ENCODE peak calls at places on chromosomes 3 and 15, in four cellular contexts. M is HepG2, A is GM12878, F is K562. K is an unnamed sample.

GRCh38 chr15:80495406-80495942 is 91.3 kb downstream of the ARNT2 start:
- DNase-seq in F (no peak), A (no peak), M (peak; percentile 15), K (no peak)

GRCh38 chr3:79564192-79564591 is 203.6 kb downstream of the ROBO1 start:
- DNase-seq in M (no peak), F (no peak), A (no peak), K (peak; percentile 31)

GRCh38 chr3:135889417-135889816 is 76.1 kb upstream of the PPP2R3A start:
- DNase-seq in F (no peak), M (no peak), A (no peak), K (no peak)

GRCh38 chr15:25905140-25905539 is 42.0 kb upstream of the ATP10A start:
- DNase-seq in A (no peak), M (no peak), F (no peak), K (no peak)

GRCh38 chr3:146883292-146883691 is 278.1 kb upstream of the PLSCR5 start:
- DNase-seq in F (no peak), A (no peak), M (no peak), K (no peak)

GRCh38 chr3:150663461-150663860 is 40.3 kb downstream of the ERICH6 start:
- DNase-seq in M (no peak), F (no peak), A (no peak), K (no peak)

GRCh38 chr3:20054549-20054987 is 14.3 kb downstream of the KAT2B start:
- DNase-seq in F (no peak), M (peak; percentile 78), A (peak; percentile 82), K (no peak)

GRCh38 chr3:133837487-133838295 is 32.1 kb downstream of the SRPRB start:
- DNase-seq in F (no peak), A (no peak), M (no peak), K (no peak)

GRCh38 chr15:53880353-53880752 is 97.9 kb upstream of the UNC13C start:
- DNase-seq in F (no peak), A (no peak), M (no peak), K (no peak)

GRCh38 chr3:158456114-158456513 is 114.9 kb upstream of the MLF1 start:
- DNase-seq in F (no peak), A (no peak), M (no peak), K (no peak)

GRCh38 chr3:50226888-50227389 is 9.1 kb upstream of the GNAI2 start:
- DNase-seq in A (no peak), M (no peak), F (peak; percentile 20), K (peak; percentile 29)

GRCh38 chr3:44885618-44886017 is 11.2 kb downstream of the TGM4 start:
- DNase-seq in A (no peak), M (peak; percentile 34), F (no peak), K (no peak)

GRCh38 chr3:104412608-104413580 is 953.8 kb upstream of the ALCAM start:
- DNase-seq in M (no peak), F (no peak), A (no peak), K (no peak)

GRCh38 chr3:133093366-133093765 is 55.2 kb downstream of the TMEM108 start:
- DNase-seq in F (no peak), M (no peak), A (no peak), K (no peak)

GRCh38 chr3:118536764-118537163 is 497.9 kb downstream of the IGSF11 start:
- DNase-seq in M (no peak), A (no peak), F (no peak), K (no peak)

GRCh38 chr15:64134322-64134829 is 17.2 kb upstream of the SNX22 start:
- DNase-seq in A (no peak), M (no peak), F (no peak), K (no peak)

GRCh38 chr3:141795719-141796435 is 32.7 kb downstream of the GRK7 start:
- DNase-seq in A (no peak), F (no peak), M (no peak), K (no peak)

GRCh38 chr3:149536429-149536828 is 61.9 kb downstream of the TM4SF4 start:
- DNase-seq in M (no peak), A (no peak), F (no peak), K (no peak)

GRCh38 chr3:148708409-148708808 is 10.7 kb downstream of the AGTR1 start:
- DNase-seq in A (no peak), F (no peak), M (no peak), K (no peak)

GRCh38 chr15:88881781-88882180 is 13.6 kb downstream of the HAPLN3 start:
- DNase-seq in A (no peak), F (no peak), M (no peak), K (no peak)

GRCh38 chr3:131282967-131283366 is 98.6 kb upstream of the NUDT16 start:
- DNase-seq in M (no peak), F (no peak), A (no peak), K (no peak)

GRCh38 chr3:177498037-177498857 is 301.0 kb upstream of the TBL1XR1 start:
- DNase-seq in F (no peak), A (no peak), M (no peak), K (no peak)

GRCh38 chr3:50450135-50450911 is 53.1 kb downstream of the CACNA2D2 start:
- DNase-seq in F (no peak), A (no peak), M (peak; percentile 12), K (no peak)

GRCh38 chr3:60120245-60120644 is 1070.4 kb upstream of the CFAP20DC start:
- DNase-seq in F (no peak), M (no peak), A (no peak), K (no peak)

GRCh38 chr3:97579365-97579764 is 185.2 kb upstream of the ARL6 start:
- DNase-seq in F (no peak), A (peak; percentile 3), M (no peak), K (peak; percentile 7)

GRCh38 chr3:20080956-20081554 is 40.8 kb downstream of the KAT2B start:
- DNase-seq in A (peak; percentile 56), F (peak; percentile 42), M (peak; percentile 40), K (no peak)

GRCh38 chr15:64229129-64229724 is 66.4 kb upstream of the PPIB start:
- DNase-seq in F (no peak), M (no peak), A (no peak), K (no peak)

GRCh38 chr3:138923531-138923994 is 23.4 kb downstream of the FOXL2 start:
- DNase-seq in M (peak; percentile 75), A (peak; percentile 35), F (peak; percentile 78), K (peak; percentile 79)

GRCh38 chr3:19934098-19934566 is at the start of gene EFHB:
- DNase-seq in M (peak; percentile 39), F (peak; percentile 82), A (no peak), K (peak; percentile 32)

DNA sequence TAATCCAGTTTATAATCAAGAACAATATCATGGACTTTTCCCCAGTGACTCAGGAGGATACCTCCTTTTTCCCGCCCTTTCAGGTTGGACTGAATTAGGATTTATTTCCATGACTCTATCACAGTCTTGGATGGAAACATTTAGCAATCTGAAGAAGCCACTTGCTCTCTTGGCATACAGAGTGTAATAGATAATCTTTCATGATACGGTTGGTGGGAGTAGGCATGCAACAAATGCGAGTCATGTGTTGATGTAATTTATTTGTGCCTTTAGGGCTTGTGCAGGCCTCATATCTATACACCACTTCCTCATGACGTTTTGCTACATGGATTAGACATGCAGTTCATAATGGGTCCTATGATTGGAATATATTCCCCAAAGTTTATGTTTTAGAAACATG is 54.2 kb upstream of the MCTP2 start:
- DNase-seq in A (no peak), F (no peak), M (no peak), K (no peak)
- TF ChIP-seq FOXM1 in A (no peak), F (no peak), M (no peak), K (no peak)

GRCh38 chr15:43249236-43249635 is 17.5 kb downstream of the TGM5 start:
- DNase-seq in A (no peak), M (no peak), F (no peak), K (no peak)
- TF ChIP-seq FOXM1 in A (no peak), M (no peak), F (no peak), K (no peak)

DNA sequence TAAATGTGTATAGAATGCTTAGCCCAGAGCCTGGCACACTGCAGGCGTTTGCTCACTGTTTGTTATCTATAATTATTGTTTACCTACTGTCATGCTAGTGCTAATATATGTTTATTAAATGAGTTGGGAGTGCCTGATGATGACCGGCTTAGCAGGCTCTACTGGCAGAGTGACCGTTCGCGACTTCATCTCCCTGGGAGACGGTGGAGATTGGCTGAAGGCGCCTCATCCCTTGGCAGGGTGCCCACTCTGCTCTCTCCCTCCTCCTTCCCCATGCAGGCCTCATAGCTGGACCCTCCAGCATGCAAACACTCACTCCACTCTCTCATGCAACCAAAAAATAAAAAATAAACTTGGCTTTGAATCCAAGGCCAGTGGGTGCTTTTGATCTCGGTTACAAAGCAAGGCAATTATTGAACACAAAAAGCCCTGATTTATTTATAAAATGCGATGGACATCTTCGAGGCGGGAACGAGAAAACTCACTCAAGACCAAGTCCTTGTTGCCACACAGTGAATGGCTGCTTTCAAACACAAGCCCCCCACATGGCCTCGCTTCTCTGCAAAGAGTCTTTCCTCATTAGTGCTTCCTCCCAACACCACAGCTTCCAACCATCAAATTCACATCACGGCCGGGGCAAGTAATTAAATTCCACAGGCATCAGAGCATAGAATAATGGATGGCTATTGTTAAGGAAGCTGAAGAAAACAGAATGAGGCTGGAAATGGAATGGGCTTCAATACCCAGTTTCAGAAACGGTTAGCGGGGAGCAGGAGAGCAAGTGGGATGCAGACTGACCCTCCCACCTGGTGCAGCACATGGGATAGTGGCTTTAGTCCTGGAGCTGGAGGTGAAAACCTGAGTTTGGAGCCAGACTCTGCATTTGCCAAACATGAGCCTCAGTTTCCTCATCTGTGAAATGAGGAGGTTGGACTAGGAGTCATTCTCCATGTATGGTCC is 135.7 kb upstream of the RAD18 start:
- DNase-seq in F (no peak), A (no peak), M (no peak), K (no peak)
- TF ChIP-seq FOXM1 in F (no peak), A (no peak), M (no peak), K (no peak)

GRCh38 chr3:127634653-127635052 is 5.7 kb downstream of the PODXL2 start:
- DNase-seq in M (no peak), A (no peak), F (peak; percentile 28), K (no peak)

GRCh38 chr3:127637971-127638370 is 9.0 kb downstream of the PODXL2 start:
- DNase-seq in M (no peak), A (no peak), F (no peak), K (no peak)

GRCh38 chr3:127639173-127640030 is 10.4 kb downstream of the PODXL2 start:
- DNase-seq in F (no peak), M (no peak), A (no peak), K (no peak)

GRCh38 chr3:127640031-127640355 is 11.0 kb downstream of the PODXL2 start:
- DNase-seq in F (no peak), A (no peak), M (no peak), K (no peak)

GRCh38 chr3:127637546-127637945 is 8.6 kb downstream of the PODXL2 start:
- DNase-seq in M (no peak), F (peak; percentile 24), A (no peak), K (peak; percentile 27)
- TF ChIP-seq FOXM1 in M (no peak), F (no peak), A (no peak), K (no peak)

GRCh38 chr15:36275656-36276055 is 303.8 kb upstream of the CDIN1 start:
- DNase-seq in F (no peak), A (no peak), M (no peak), K (no peak)

GRCh38 chr15:36265422-36265821 is 314.0 kb upstream of the CDIN1 start:
- DNase-seq in M (no peak), F (no peak), A (no peak), K (no peak)

GRCh38 chr15:36271048-36271447 is 308.4 kb upstream of the CDIN1 start:
- DNase-seq in M (no peak), F (no peak), A (no peak), K (peak; percentile 12)
- TF ChIP-seq FOXM1 in M (no peak), F (no peak), A (no peak), K (no peak)

K was measured in HEK293T.